ENCODE peak calls at places on chromosomes 16 and 17, in five cellular contexts. Z, G, M, I and S are unnamed samples. For H3K36me3, the result is how much of the 10 kb centered on the place peaks cover.

GRCh38 chr17:28643979-28644781 is 778 bp downstream of the BLTP2 start:
- DNase-seq in Z (no peak), G (peak), M (peak), I (peak), S (no peak)

GRCh38 chr16:2237552-2238395 is 1.5 kb downstream of the DNASE1L2 start:
- DNase-seq in Z (no peak), G (no peak), M (no peak), I (peak), S (peak)

GRCh38 chr17:65020284-65020683 is 36.3 kb downstream of the GNA13 start:
- DNase-seq in Z (no peak), G (no peak), M (no peak), I (no peak), S (no peak)

GRCh38 chr16:81885976-81886586 is 107.0 kb downstream of the PLCG2 start:
- DNase-seq in Z (no peak), G (no peak), M (no peak), I (peak), S (no peak)

GRCh38 chr16:85027968-85028637 is 508 bp downstream of the KIAA0513 start:
- DNase-seq in Z (peak), G (peak), M (no peak), I (peak), S (no peak)

GRCh38 chr16:49560018-49560830 is 186.6 kb downstream of the C16orf78 start:
- DNase-seq in Z (no peak), G (no peak), M (peak), I (no peak), S (no peak)

GRCh38 chr17:28524476-28525415 is 18.6 kb downstream of the FOXN1 start:
- DNase-seq in Z (no peak), G (peak), M (no peak), I (no peak), S (no peak)

GRCh38 chr17:57424777-57425188 is 168.5 kb downstream of the MSI2 start:
- DNase-seq in Z (no peak), G (peak), M (no peak), I (no peak), S (no peak)

GRCh38 chr17:59829217-59830006 is 63.3 kb downstream of the TUBD1 start:
- DNase-seq in Z (no peak), G (no peak), M (no peak), I (no peak), S (no peak)

GRCh38 chr17:79213305-79213704 is 138.7 kb downstream of the ENGASE start:
- DNase-seq in Z (no peak), G (no peak), M (no peak), I (peak), S (no peak)

GRCh38 chr16:24150282-24150681 is 105.9 kb upstream of the CACNG3 start:
- DNase-seq in Z (no peak), G (no peak), M (no peak), I (no peak), S (no peak)

GRCh38 chr16:2295056-2295798 is 27.3 kb upstream of the RNPS1 start:
- DNase-seq in Z (no peak), G (no peak), M (no peak), I (no peak), S (peak)

GRCh38 chr17:57445051-57445450 is 188.7 kb downstream of the MSI2 start:
- DNase-seq in Z (no peak), G (no peak), M (peak), I (no peak), S (no peak)

GRCh38 chr17:79388556-79389295 is 222.1 kb downstream of the RBFOX3 start:
- DNase-seq in Z (no peak), G (peak), M (no peak), I (peak), S (no peak)

GRCh38 chr17:29574732-29575510 is 6.4 kb downstream of the TP53I13 start:
- DNase-seq in Z (no peak), G (peak), M (no peak), I (no peak), S (no peak)

GRCh38 chr17:45857977-45858708 is 13.5 kb downstream of the SPPL2C start:
- DNase-seq in Z (no peak), G (no peak), M (no peak), I (peak), S (no peak)

GRCh38 chr16:89314357-89314756 is 96.9 kb downstream of the ZNF778 start:
- DNase-seq in Z (peak), G (no peak), M (no peak), I (no peak), S (no peak)

GRCh38 chr16:8768701-8769100 is 28.7 kb downstream of the TMEM186 start:
- DNase-seq in Z (no peak), G (no peak), M (no peak), I (peak), S (no peak)

GRCh38 chr16:86065711-86066110 is 166.7 kb downstream of the IRF8 start:
- DNase-seq in Z (no peak), G (no peak), M (no peak), I (no peak), S (peak)

GRCh38 chr17:55037828-55038227 is 69.3 kb downstream of the STXBP4 start:
- DNase-seq in Z (no peak), G (no peak), M (no peak), I (no peak), S (no peak)

GRCh38 chr17:325270-325976 is 27.2 kb downstream of the RPH3AL start:
- DNase-seq in Z (no peak), G (no peak), M (no peak), I (no peak), S (no peak)

GRCh38 chr16:67941469-67942199 is 2.3 kb downstream of the LCAT start:
- DNase-seq in Z (no peak), G (no peak), M (no peak), I (no peak), S (no peak)

GRCh38 chr16:3992297-3993051 is 112.0 kb upstream of the CREBBP start:
- DNase-seq in Z (no peak), G (no peak), M (no peak), I (peak), S (no peak)

GRCh38 chr17:63978266-63979200 is 5.8 kb upstream of the SCN4A start:
- DNase-seq in Z (no peak), G (no peak), M (no peak), I (no peak), S (no peak)

GRCh38 chr16:77434365-77435239 is at the start of gene ADAMTS18:
- DNase-seq in Z (no peak), G (no peak), M (no peak), I (peak), S (no peak)

GRCh38 chr17:45871718-45872117 is 22.6 kb upstream of the MAPT start:
- DNase-seq in Z (no peak), G (no peak), M (no peak), I (no peak), S (no peak)

GRCh38 chr16:30846649-30847402 is 47.1 kb downstream of the BCL7C start:
- DNase-seq in Z (no peak), G (no peak), M (no peak), I (peak), S (no peak)

GRCh38 chr16:76913046-76913445 is 277.9 kb upstream of the MON1B start:
- DNase-seq in Z (no peak), G (no peak), M (no peak), I (no peak), S (no peak)

GRCh38 chr17:27944546-27945332 is 51.6 kb upstream of the LYRM9 start:
- DNase-seq in Z (no peak), G (no peak), M (no peak), I (peak), S (no peak)

GRCh38 chr17:2149934-2150333 is 95.0 kb downstream of the HIC1 start:
- DNase-seq in Z (no peak), G (no peak), M (no peak), I (no peak), S (no peak)

GRCh38 chr16:85616608-85617311 is 3.6 kb downstream of the GSE1 start:
- DNase-seq in Z (peak), G (peak), M (no peak), I (no peak), S (no peak)

GRCh38 chr17:45971698-45972141 is 27.3 kb upstream of the STH start:
- DNase-seq in Z (no peak), G (no peak), M (no peak), I (peak), S (no peak)

GRCh38 chr16:81668243-81669097 is 110.6 kb upstream of the PLCG2 start:
- DNase-seq in Z (no peak), G (no peak), M (no peak), I (no peak), S (no peak)

GRCh38 chr17:45318561-45319230 is 1.9 kb upstream of the MAP3K14 start:
- DNase-seq in Z (no peak), G (no peak), M (no peak), I (no peak), S (no peak)

DNA sequence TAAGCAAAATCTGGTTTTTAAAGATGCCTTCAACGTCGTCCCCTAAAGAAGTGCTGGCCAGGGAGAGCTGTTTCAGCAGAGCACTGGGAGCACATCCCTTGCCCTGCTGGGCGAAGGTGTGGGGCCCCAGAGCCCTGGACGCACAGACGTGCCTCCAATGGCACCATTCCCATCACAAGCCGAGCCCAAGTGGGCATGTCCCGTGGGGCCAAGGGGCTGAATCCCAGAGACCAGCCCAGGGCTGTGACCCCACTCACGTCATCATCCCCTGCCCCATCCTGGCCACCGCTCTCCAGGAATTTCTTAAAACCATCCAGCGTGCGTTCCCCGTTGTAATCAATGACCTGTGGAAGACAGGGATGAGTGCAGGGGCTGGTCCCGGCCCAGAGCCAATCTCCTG is 10.0 kb upstream of the PPP1R27 start:
- DNase-seq in Z (no peak), G (no peak), M (no peak), I (no peak), S (no peak)
- H3K36me3 ChIP-seq in Z (under half), G (under half), M (half or more), I (under half), S (half or more)

GRCh38 chr16:13919330-13919682 is 648 bp upstream of the ERCC4 start:
- DNase-seq in Z (no peak), G (no peak), M (no peak), I (peak), S (no peak)
- TF ChIP-seq CTCF in Z (peak), G (no peak), M (no peak), I (no peak), S (no peak)

DNA sequence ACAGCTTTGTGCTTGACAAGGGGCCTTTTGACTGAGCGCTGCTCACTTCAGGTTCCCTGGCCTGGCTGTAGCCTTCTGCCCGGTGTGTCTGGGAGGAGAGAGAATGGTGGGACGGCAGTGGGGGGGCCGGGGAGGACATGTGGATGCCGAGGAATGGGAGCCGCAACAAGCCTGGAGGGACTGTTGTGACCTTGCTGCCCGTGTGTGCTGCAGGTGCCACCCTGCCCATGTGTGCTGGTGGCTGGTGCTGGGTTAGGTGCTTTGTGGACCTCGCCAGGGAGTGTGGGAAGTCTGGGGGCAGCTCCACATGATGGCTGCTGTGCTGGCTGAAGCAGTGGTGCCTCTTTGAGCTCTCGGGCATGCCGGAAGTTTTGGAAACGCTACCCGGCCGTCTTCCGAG is 132.1 kb downstream of the LAT start:
- DNase-seq in Z (no peak), G (no peak), M (no peak), I (no peak), S (no peak)
- H3K27ac ChIP-seq in Z (no peak), G (no peak), M (peak), I (no peak), S (no peak)

GRCh38 chr16:74691093-74691855 is 9.4 kb downstream of the MLKL start:
- DNase-seq in Z (no peak), G (no peak), M (no peak), I (no peak), S (no peak)
- H3K36me3 ChIP-seq in Z (under half), G (under half), M (under half), I (under half), S (half or more)

GRCh38 chr17:21090889-21091618 is 35.7 kb upstream of the DHRS7B start:
- DNase-seq in Z (no peak), G (no peak), M (no peak), I (no peak), S (no peak)
- TF ChIP-seq CTCF in Z (no peak), G (no peak), M (no peak), I (peak), S (no peak)

GRCh38 chr17:74430706-74431567 is 951 bp upstream of the GPRC5C start:
- DNase-seq in Z (no peak), G (peak), M (peak), I (peak), S (no peak)
- H3K27ac ChIP-seq in Z (no peak), G (peak), M (peak), I (peak), S (peak)

GRCh38 chr17:62052765-62053338 is 12.2 kb downstream of the MED13 start:
- DNase-seq in Z (no peak), G (no peak), M (no peak), I (no peak), S (no peak)

GRCh38 chr17:62048262-62048661 is 16.8 kb downstream of the MED13 start:
- DNase-seq in Z (no peak), G (no peak), M (no peak), I (no peak), S (no peak)

GRCh38 chr17:62045517-62045916 is 19.6 kb downstream of the MED13 start:
- DNase-seq in Z (no peak), G (no peak), M (no peak), I (no peak), S (no peak)

GRCh38 chr17:62049299-62049698 is 15.8 kb downstream of the MED13 start:
- DNase-seq in Z (no peak), G (no peak), M (no peak), I (no peak), S (no peak)

DNA sequence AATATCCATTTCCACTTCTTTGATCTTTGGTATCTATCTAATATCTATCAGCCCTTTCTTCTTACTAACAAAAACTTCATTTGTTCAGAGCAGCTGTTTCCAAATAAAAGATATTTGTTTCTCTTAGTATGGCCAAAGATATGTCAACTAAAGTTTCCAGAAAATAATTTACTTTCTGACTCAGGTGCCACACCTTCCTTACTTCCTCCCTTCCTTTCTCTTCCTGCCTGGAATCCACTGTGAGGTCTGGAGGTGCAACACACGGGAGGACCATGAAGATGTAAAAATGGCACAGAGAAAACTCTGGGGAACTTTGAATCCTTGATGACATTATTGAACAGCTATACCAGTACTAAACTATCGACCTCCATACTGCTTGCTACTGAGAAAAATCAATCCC is 14.0 kb downstream of the MED13 start:
- DNase-seq in Z (no peak), G (no peak), M (no peak), I (no peak), S (no peak)
- H3K36me3 ChIP-seq in Z (under half), G (under half), M (under half), I (under half), S (half or more)

DNA sequence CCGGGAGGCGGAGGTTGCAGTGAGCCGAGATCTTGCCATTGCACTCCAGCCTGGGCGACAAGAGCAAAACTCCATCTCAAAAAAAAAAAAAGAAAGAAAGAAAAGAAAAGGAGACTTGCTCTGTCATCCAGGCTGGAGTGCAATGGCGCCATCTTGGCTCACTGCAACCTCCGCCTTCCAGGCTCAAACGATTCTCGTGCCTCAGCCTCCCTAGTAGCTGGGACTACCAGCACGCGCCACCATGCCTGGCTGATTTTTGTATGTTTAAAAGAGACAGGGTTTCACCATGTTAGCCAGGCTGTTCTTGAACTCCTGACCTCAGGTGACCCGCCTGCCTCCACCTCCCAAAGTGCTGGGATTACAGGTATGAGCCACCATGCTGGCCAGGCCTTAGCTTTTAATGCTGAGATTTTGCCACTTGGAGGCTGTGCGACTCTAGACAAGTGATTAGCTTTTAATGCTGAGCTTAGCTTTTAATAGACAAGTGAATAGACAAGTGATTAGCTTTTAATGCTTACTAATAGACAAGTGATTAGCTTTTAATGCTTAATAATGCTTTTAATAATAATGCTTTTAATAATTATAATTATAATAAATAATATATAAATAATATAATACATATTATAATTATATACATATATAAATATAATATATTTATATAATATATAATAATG is 9.6 kb downstream of the LDAF1 start:
- DNase-seq in Z (no peak), G (no peak), M (no peak), I (no peak), S (no peak)
- TF ChIP-seq CTCF in Z (no peak), G (no peak), M (no peak), I (no peak), S (no peak)

DNA sequence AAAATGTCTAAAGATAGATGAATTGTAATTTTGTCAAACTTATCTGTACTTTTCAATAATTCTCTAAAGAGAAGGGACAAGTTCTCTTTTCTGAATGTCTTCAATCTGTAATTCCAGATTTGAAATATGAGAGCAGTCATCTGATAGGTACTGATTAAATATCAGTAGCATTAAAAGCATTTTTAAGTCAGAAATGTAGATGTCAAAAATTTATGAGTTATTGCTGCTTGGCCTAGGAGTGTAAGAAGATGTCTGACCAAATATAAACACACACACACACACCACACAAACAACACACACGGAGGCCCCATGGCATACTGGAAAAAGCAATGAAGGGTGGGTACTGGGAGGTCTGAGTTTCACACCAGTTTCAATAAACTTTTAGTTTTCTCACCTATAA is 2.4 kb upstream of the TOB1 start:
- DNase-seq in Z (no peak), G (no peak), M (no peak), I (no peak), S (no peak)
- H3K27ac ChIP-seq in Z (no peak), G (peak), M (peak), I (peak), S (peak)